ENCODE peak calls at places on chromosomes 11 and 22, in eight cellular contexts. One of them, this sample, is unnamed.

GRCh38 chr11:67356867-67357561 is 3.7 kb upstream of the POLD4 start:
- DNase-seq in hepatocyte: peak; percentile 88
- DNase-seq in MM.1S: peak; percentile 69
- DNase-seq in SK-N-SH: peak; percentile 84
- DNase-seq in PC-3: peak; percentile 90
- DNase-seq in GM23338: peak; percentile 94
- DNase-seq in HCT116: no peak
- DNase-seq in PC-9: peak; percentile 79
- DNase-seq in this sample: peak; percentile 89

GRCh38 chr11:197741-198235 is 4.9 kb downstream of the SCGB1C1 start:
- DNase-seq in hepatocyte: no peak
- DNase-seq in MM.1S: no peak
- DNase-seq in SK-N-SH: no peak
- DNase-seq in PC-3: no peak
- DNase-seq in GM23338: no peak
- DNase-seq in HCT116: no peak
- DNase-seq in PC-9: no peak
- DNase-seq in this sample: no peak

GRCh38 chr11:118697346-118697745 is 17.9 kb upstream of the TREH start:
- DNase-seq in hepatocyte: no peak
- DNase-seq in MM.1S: no peak
- DNase-seq in SK-N-SH: no peak
- DNase-seq in PC-3: no peak
- DNase-seq in GM23338: no peak
- DNase-seq in HCT116: no peak
- DNase-seq in PC-9: no peak
- DNase-seq in this sample: no peak

GRCh38 chr11:70901951-70902521 is 350.3 kb downstream of the SHANK2 start:
- DNase-seq in hepatocyte: no peak
- DNase-seq in MM.1S: no peak
- DNase-seq in SK-N-SH: no peak
- DNase-seq in PC-3: no peak
- DNase-seq in GM23338: no peak
- DNase-seq in HCT116: no peak
- DNase-seq in PC-9: no peak
- DNase-seq in this sample: no peak

GRCh38 chr11:45654741-45655283 is 10.6 kb downstream of the CHST1 start:
- DNase-seq in hepatocyte: no peak
- DNase-seq in MM.1S: no peak
- DNase-seq in SK-N-SH: no peak
- DNase-seq in PC-3: no peak
- DNase-seq in GM23338: no peak
- DNase-seq in HCT116: no peak
- DNase-seq in PC-9: no peak
- DNase-seq in this sample: no peak

GRCh38 chr11:84853841-84854497 is 773.2 kb downstream of the DLG2 start:
- DNase-seq in hepatocyte: no peak
- DNase-seq in MM.1S: no peak
- DNase-seq in SK-N-SH: no peak
- DNase-seq in PC-3: no peak
- DNase-seq in GM23338: no peak
- DNase-seq in HCT116: no peak
- DNase-seq in PC-9: no peak
- DNase-seq in this sample: no peak

GRCh38 chr11:69874178-69874983 is 55.2 kb upstream of the FGF3 start:
- DNase-seq in hepatocyte: no peak
- DNase-seq in MM.1S: no peak
- DNase-seq in SK-N-SH: peak; percentile 15
- DNase-seq in PC-3: no peak
- DNase-seq in GM23338: no peak
- DNase-seq in HCT116: no peak
- DNase-seq in PC-9: no peak
- DNase-seq in this sample: no peak

GRCh38 chr22:29848115-29848514 is 10.0 kb upstream of the ASCC2 start:
- DNase-seq in hepatocyte: no peak
- DNase-seq in MM.1S: no peak
- DNase-seq in SK-N-SH: peak; percentile 26
- DNase-seq in PC-3: no peak
- DNase-seq in GM23338: no peak
- DNase-seq in HCT116: no peak
- DNase-seq in PC-9: no peak
- DNase-seq in this sample: no peak

GRCh38 chr11:60699282-60699681 is at the start of gene MS4A8:
- DNase-seq in hepatocyte: no peak
- DNase-seq in MM.1S: no peak
- DNase-seq in SK-N-SH: no peak
- DNase-seq in PC-3: no peak
- DNase-seq in GM23338: no peak
- DNase-seq in HCT116: no peak
- DNase-seq in PC-9: no peak
- DNase-seq in this sample: no peak

GRCh38 chr22:34866501-34867171 is 199.3 kb upstream of the ISX start:
- DNase-seq in hepatocyte: peak; percentile 23
- DNase-seq in MM.1S: no peak
- DNase-seq in SK-N-SH: no peak
- DNase-seq in PC-3: no peak
- DNase-seq in GM23338: no peak
- DNase-seq in HCT116: no peak
- DNase-seq in PC-9: no peak
- DNase-seq in this sample: no peak

GRCh38 chr22:26471522-26471921 is 12.1 kb downstream of the HPS4 start:
- DNase-seq in hepatocyte: peak; percentile 53
- DNase-seq in MM.1S: no peak
- DNase-seq in SK-N-SH: no peak
- DNase-seq in PC-3: peak; percentile 92
- DNase-seq in GM23338: no peak
- DNase-seq in HCT116: peak; percentile 47
- DNase-seq in PC-9: peak; percentile 38
- DNase-seq in this sample: no peak

GRCh38 chr22:49132009-49132408 is 695.7 kb downstream of the BRD1 start:
- DNase-seq in hepatocyte: no peak
- DNase-seq in MM.1S: no peak
- DNase-seq in SK-N-SH: no peak
- DNase-seq in PC-3: no peak
- DNase-seq in GM23338: no peak
- DNase-seq in HCT116: no peak
- DNase-seq in PC-9: no peak
- DNase-seq in this sample: no peak

GRCh38 chr11:118224512-118225180 is at the start of gene JAML:
- DNase-seq in hepatocyte: no peak
- DNase-seq in MM.1S: no peak
- DNase-seq in SK-N-SH: no peak
- DNase-seq in PC-3: no peak
- DNase-seq in GM23338: no peak
- DNase-seq in HCT116: no peak
- DNase-seq in PC-9: no peak
- DNase-seq in this sample: peak; percentile 51

GRCh38 chr11:12893787-12894672 is 115.1 kb upstream of the RASSF10 start:
- DNase-seq in hepatocyte: peak; percentile 66
- DNase-seq in MM.1S: peak; percentile 56
- DNase-seq in SK-N-SH: peak; percentile 62
- DNase-seq in PC-3: peak; percentile 67
- DNase-seq in GM23338: peak; percentile 85
- DNase-seq in HCT116: peak; percentile 15
- DNase-seq in PC-9: peak; percentile 55
- DNase-seq in this sample: peak; percentile 52

GRCh38 chr22:27113211-27114030 is 456.0 kb downstream of the MIAT start:
- DNase-seq in hepatocyte: peak; percentile 80
- DNase-seq in MM.1S: no peak
- DNase-seq in SK-N-SH: no peak
- DNase-seq in PC-3: peak; percentile 70
- DNase-seq in GM23338: no peak
- DNase-seq in HCT116: peak; percentile 95
- DNase-seq in PC-9: peak; percentile 57
- DNase-seq in this sample: no peak

GRCh38 chr22:48753752-48754517 is 1073.7 kb downstream of the BRD1 start:
- DNase-seq in hepatocyte: no peak
- DNase-seq in MM.1S: no peak
- DNase-seq in SK-N-SH: no peak
- DNase-seq in PC-3: no peak
- DNase-seq in GM23338: no peak
- DNase-seq in HCT116: no peak
- DNase-seq in PC-9: no peak
- DNase-seq in this sample: no peak

DNA sequence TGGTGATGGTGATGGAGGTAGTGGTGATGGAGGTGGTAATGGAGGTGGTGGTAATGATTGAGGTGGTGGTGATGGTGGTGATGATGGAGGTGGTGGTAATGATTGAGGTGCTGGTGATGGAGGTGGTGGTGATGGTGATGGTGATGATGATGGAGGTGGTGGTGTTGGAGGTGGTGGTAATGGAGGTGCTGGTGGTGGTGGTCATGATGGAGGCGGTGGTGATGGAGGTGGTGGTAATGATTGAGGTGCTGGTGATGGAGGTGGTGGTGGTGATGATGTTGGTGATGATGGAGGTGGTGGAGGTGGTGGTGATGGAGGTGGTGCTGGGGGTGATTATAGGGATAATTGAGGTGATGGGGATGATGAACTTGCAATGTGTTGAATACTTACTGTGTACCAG is 79.9 kb downstream of the MPPED1 start:
- DNase-seq in hepatocyte: no peak
- DNase-seq in MM.1S: no peak
- DNase-seq in SK-N-SH: no peak
- DNase-seq in PC-3: no peak
- DNase-seq in GM23338: no peak
- DNase-seq in HCT116: no peak
- DNase-seq in PC-9: no peak
- DNase-seq in this sample: no peak
- H3K9me2 ChIP-seq in hepatocyte: no peaks in the 10 kb centered on the region
- H3K9me2 ChIP-seq in MM.1S: no peaks in the 10 kb centered on the region
- H3K9me2 ChIP-seq in SK-N-SH: no peaks in the 10 kb centered on the region
- H3K9me2 ChIP-seq in PC-3: no peaks in the 10 kb centered on the region
- H3K9me2 ChIP-seq in GM23338: no peaks in the 10 kb centered on the region
- H3K9me2 ChIP-seq in HCT116: no peaks in the 10 kb centered on the region
- H3K9me2 ChIP-seq in PC-9: no peaks in the 10 kb centered on the region
- H3K9me2 ChIP-seq in this sample: no peaks in the 10 kb centered on the region

DNA sequence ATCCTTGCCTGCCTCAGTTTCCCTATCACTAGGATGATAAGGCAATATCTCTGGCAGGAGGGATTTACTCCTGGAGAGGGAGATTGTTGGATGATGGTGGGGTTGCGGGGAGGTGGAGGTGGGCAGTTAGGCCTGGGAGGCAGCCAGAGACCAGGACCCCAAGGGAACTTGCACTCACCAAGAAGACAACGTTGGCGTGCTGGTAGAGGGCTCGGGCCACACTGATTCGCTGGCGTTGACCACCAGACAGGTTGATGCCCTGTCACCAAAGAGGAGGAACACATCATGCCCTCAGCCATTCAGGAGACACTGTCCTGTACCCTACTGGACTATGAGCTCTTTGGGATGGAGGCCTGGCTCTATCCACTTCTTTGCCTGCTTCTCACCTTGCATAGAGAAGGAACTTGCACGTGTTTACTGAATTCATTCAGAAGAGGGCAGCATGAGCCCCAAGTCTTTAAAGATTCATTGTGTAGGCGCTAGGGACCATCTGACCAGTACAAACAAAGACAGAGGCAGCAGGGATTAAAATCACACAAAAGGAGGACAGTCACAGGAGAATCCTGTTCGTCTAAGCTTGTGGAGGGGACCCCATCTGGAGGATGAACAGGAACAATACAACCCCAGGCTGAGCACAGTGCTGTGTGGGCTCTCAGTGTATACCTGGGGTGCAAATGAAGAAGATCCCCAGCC is 24.2 kb upstream of the KCNJ11 start:
- DNase-seq in hepatocyte: no peak
- DNase-seq in MM.1S: no peak
- DNase-seq in SK-N-SH: no peak
- DNase-seq in PC-3: no peak
- DNase-seq in GM23338: peak; percentile 34
- DNase-seq in HCT116: no peak
- DNase-seq in PC-9: no peak
- DNase-seq in this sample: no peak
- TF ChIP-seq CTCF in hepatocyte: no peak
- TF ChIP-seq CTCF in MM.1S: no peak
- TF ChIP-seq CTCF in SK-N-SH: no peak
- TF ChIP-seq CTCF in PC-3: no peak
- TF ChIP-seq CTCF in GM23338: peak; percentile 29
- TF ChIP-seq CTCF in HCT116: no peak
- TF ChIP-seq CTCF in PC-9: no peak
- TF ChIP-seq CTCF in this sample: no peak

GRCh38 chr22:47373648-47374272 is 611.3 kb downstream of the TBC1D22A start:
- DNase-seq in hepatocyte: no peak
- DNase-seq in MM.1S: no peak
- DNase-seq in SK-N-SH: no peak
- DNase-seq in PC-3: no peak
- DNase-seq in GM23338: no peak
- DNase-seq in HCT116: no peak
- DNase-seq in PC-9: no peak
- DNase-seq in this sample: no peak
- H3K9me2 ChIP-seq in hepatocyte: no peaks in the 10 kb centered on the region
- H3K9me2 ChIP-seq in MM.1S: no peaks in the 10 kb centered on the region
- H3K9me2 ChIP-seq in SK-N-SH: no peaks in the 10 kb centered on the region
- H3K9me2 ChIP-seq in PC-3: no peaks in the 10 kb centered on the region
- H3K9me2 ChIP-seq in GM23338: no peaks in the 10 kb centered on the region
- H3K9me2 ChIP-seq in HCT116: no peaks in the 10 kb centered on the region
- H3K9me2 ChIP-seq in PC-9: no peaks in the 10 kb centered on the region
- H3K9me2 ChIP-seq in this sample: no peaks in the 10 kb centered on the region

DNA sequence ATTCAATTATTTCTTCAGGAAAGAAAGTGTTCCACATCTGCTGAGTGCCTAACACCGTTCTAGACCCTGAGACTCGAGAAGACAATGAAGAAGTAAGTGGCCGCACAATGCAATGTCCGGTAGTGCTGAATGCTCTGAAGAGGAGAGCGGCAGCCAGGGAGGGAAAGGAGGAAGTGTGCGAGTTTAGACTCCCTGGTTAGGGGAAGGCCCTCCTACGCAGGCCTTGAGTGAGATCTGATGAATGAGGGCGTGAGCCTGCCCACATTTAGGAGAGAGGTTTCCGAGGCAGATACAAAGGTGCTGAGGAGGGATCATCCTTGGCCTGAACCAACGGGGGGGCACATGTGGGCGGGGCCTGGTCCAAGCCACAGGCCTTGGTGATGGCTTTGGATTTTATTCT is 558.6 kb downstream of the NTM start:
- DNase-seq in hepatocyte: no peak
- DNase-seq in MM.1S: no peak
- DNase-seq in SK-N-SH: no peak
- DNase-seq in PC-3: no peak
- DNase-seq in GM23338: peak; percentile 46
- DNase-seq in HCT116: no peak
- DNase-seq in PC-9: no peak
- DNase-seq in this sample: no peak
- TF ChIP-seq CTCF in hepatocyte: no peak
- TF ChIP-seq CTCF in MM.1S: no peak
- TF ChIP-seq CTCF in SK-N-SH: no peak
- TF ChIP-seq CTCF in PC-3: no peak
- TF ChIP-seq CTCF in GM23338: no peak
- TF ChIP-seq CTCF in HCT116: no peak
- TF ChIP-seq CTCF in PC-9: no peak
- TF ChIP-seq CTCF in this sample: no peak

GRCh38 chr22:39431821-39432251 is 25.0 kb upstream of the MGAT3 start:
- DNase-seq in hepatocyte: peak; percentile 2
- DNase-seq in MM.1S: no peak
- DNase-seq in SK-N-SH: no peak
- DNase-seq in PC-3: no peak
- DNase-seq in GM23338: no peak
- DNase-seq in HCT116: no peak
- DNase-seq in PC-9: no peak
- DNase-seq in this sample: no peak
- H3K9me2 ChIP-seq in hepatocyte: no peaks in the 10 kb centered on the region
- H3K9me2 ChIP-seq in MM.1S: no peaks in the 10 kb centered on the region
- H3K9me2 ChIP-seq in SK-N-SH: no peaks in the 10 kb centered on the region
- H3K9me2 ChIP-seq in PC-3: no peaks in the 10 kb centered on the region
- H3K9me2 ChIP-seq in GM23338: no peaks in the 10 kb centered on the region
- H3K9me2 ChIP-seq in HCT116: no peaks in the 10 kb centered on the region
- H3K9me2 ChIP-seq in PC-9: no peaks in the 10 kb centered on the region
- H3K9me2 ChIP-seq in this sample: no peaks in the 10 kb centered on the region

GRCh38 chr11:134275534-134276395 is at the start of gene GLB1L3:
- DNase-seq in hepatocyte: peak; percentile 34
- DNase-seq in MM.1S: peak; percentile 77
- DNase-seq in SK-N-SH: peak; percentile 84
- DNase-seq in PC-3: no peak
- DNase-seq in GM23338: peak; percentile 74
- DNase-seq in HCT116: no peak
- DNase-seq in PC-9: no peak
- DNase-seq in this sample: no peak
- TF ChIP-seq CTCF in hepatocyte: peak; percentile 22
- TF ChIP-seq CTCF in MM.1S: peak; percentile 57
- TF ChIP-seq CTCF in SK-N-SH: peak; percentile 42
- TF ChIP-seq CTCF in PC-3: peak; percentile 37
- TF ChIP-seq CTCF in GM23338: peak; percentile 37
- TF ChIP-seq CTCF in HCT116: no peak
- TF ChIP-seq CTCF in PC-9: no peak
- TF ChIP-seq CTCF in this sample: no peak